ENCODE peak calls at places on chromosomes 2 and 18, in six cellular contexts. L is osteocyte, E is RWPE1, Z is breast epithelium, R is AG09309, B is cardiac muscle cell. J is an unnamed sample.

GRCh38 chr2:104078431-104079157 is 775.3 kb upstream of the POU3F3 start:
- DNase-seq in Z (no peak), B (no peak), E (no peak), L (no peak), R (no peak), J (no peak)

GRCh38 chr2:239693330-239693729 is 292.5 kb upstream of the HDAC4 start:
- DNase-seq in Z (no peak), R (no peak), B (no peak), L (peak; percentile 65), E (no peak), J (no peak)

GRCh38 chr2:83994767-83995166 is 464.3 kb downstream of the SUCLG1 start:
- DNase-seq in R (no peak), L (no peak), Z (no peak), E (no peak), B (no peak), J (no peak)

GRCh38 chr2:42567806-42568429 is 514 bp upstream of the MTA3 start:
- DNase-seq in B (peak; percentile 55), L (no peak), Z (peak; percentile 53), R (no peak), E (no peak), J (peak; percentile 68)

GRCh38 chr2:224401641-224402342 is at the start of gene FAM124B:
- DNase-seq in R (no peak), L (peak; percentile 82), B (no peak), E (no peak), Z (no peak), J (no peak)

GRCh38 chr2:145203931-145204330 is 684.0 kb upstream of the ZEB2 start:
- DNase-seq in L (no peak), R (no peak), B (no peak), Z (no peak), E (no peak), J (no peak)

GRCh38 chr2:15883684-15884083 is 56.7 kb upstream of the MYCN start:
- DNase-seq in L (no peak), Z (no peak), B (no peak), R (no peak), E (no peak), J (no peak)

GRCh38 chr2:234910186-234910679 is 41.6 kb upstream of the SH3BP4 start:
- DNase-seq in L (no peak), R (no peak), B (no peak), E (no peak), Z (no peak), J (no peak)

GRCh38 chr2:178700922-178701342 is 106.3 kb downstream of the TTN start:
- DNase-seq in Z (no peak), R (no peak), E (peak; percentile 29), L (no peak), B (peak; percentile 60), J (peak; percentile 49)

GRCh38 chr2:57782587-57782986 is 264.0 kb upstream of the VRK2 start:
- DNase-seq in L (no peak), B (no peak), E (no peak), R (no peak), Z (no peak), J (no peak)

GRCh38 chr18:44060197-44060596 is 620.5 kb upstream of the SETBP1 start:
- DNase-seq in B (no peak), R (no peak), Z (no peak), E (no peak), L (no peak), J (no peak)

GRCh38 chr2:225598922-225599321 is 199.4 kb downstream of the NYAP2 start:
- DNase-seq in L (no peak), B (no peak), Z (no peak), R (no peak), E (no peak), J (no peak)
- TF ChIP-seq CTCF in L (no peak), B (no peak), Z (no peak), R (no peak), E (no peak), J (no peak)

DNA sequence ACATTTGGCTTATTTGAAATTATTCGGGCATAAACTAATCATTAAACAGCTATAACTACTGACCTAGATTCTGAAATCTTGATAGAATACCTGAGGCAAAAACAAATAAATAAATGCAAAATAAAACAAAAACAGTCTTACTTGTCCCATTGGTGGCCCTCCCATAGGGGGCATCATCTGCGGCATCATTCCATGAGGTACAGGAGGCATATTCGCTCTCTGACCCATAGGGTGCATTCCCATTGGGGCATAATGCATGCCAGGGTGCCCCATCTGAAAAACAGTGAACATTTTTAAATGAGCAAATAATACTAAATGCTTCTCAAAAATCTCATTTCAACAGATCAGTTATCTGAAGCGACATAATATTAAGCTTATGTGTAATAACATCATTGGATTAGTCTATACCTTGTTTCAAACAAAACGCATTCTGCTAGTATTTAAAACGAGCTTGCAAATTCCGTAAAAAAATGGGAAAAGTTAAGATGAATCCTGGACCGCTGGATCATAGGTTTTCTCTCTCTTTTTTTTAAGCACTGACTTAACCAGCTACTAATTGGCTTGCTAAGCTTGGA is 1.3 kb downstream of the PRPF40A start:
- DNase-seq in L (no peak), R (no peak), B (peak; percentile 12), Z (no peak), E (peak; percentile 44), J (no peak)
- TF ChIP-seq CTCF in L (peak; percentile 51), R (peak; percentile 52), B (peak; percentile 55), Z (no peak), E (peak; percentile 71), J (peak; percentile 49)

GRCh38 chr2:171723724-171724683 is 36.7 kb downstream of the DYNC1I2 start:
- DNase-seq in B (peak; percentile 2), L (no peak), R (no peak), Z (no peak), E (no peak), J (no peak)
- TF ChIP-seq CTCF in B (no peak), L (no peak), R (peak; percentile 14), Z (no peak), E (no peak), J (no peak)

DNA sequence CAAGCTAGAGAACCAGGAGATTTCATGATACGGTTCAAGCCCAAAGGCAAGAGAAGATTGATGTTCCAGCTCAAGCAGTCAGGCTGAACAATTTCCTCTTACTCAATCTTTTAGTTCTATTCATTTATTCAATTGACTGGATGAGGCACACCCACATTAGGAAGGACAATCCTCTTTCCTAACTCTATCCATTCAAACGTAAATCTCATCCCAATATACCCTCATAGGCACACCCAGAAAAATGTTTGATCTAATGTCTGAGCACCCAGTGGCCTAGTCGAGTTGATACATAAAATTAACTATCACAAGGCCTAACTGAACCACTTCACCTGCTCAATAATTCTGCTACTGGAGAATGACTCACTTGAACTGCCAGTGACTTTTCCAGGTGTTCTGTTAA is 180.7 kb downstream of the RAD51AP2 start:
- DNase-seq in L (no peak), B (no peak), Z (no peak), E (no peak), R (no peak), J (no peak)
- TF ChIP-seq CTCF in L (no peak), B (no peak), Z (no peak), E (no peak), R (no peak), J (no peak)

DNA sequence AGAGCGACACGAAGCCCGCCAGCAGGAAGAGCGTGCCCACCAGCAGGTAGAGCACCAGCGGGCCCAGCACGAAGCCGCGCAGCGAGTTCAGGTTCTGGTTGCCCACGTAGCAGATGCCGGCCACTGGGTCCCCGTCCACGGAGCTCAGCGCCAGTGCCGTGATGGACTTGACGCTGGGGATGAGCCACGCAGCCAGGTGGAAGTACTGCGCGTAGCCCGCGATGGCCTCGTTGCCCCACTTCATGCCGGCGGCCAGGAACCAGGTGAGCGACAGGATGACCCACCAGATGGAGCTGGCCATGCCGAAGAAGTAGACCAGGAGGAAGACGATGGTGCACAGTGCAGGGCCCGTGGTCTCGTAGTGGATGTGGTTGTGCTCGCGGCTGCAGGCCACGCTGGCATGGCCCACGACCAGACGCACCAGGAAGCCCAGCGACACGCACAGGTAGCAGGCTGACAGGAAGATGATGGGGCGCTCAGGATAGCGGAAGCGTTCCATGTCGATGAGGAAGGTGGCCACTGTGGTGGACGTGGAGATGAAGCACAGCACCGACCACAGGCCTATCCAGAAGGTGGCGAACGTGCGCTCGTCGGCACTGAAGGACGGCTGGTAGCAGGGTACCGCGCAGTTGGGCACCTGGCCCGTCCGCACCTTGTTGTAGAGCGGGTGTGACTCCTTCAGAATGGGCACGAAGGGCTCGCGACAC is 2.1 kb downstream of the FZD5 start:
- DNase-seq in B (peak; percentile 40), Z (no peak), R (no peak), L (no peak), E (peak; percentile 13), J (no peak)
- TF ChIP-seq CTCF in B (peak; percentile 44), Z (no peak), R (peak; percentile 33), L (peak; percentile 55), E (peak; percentile 38), J (peak; percentile 15)

GRCh38 chr18:70491734-70492348 is 203.0 kb downstream of the SOCS6 start:
- DNase-seq in B (peak; percentile 70), Z (no peak), E (peak; percentile 15), R (no peak), L (no peak), J (peak; percentile 52)
- TF ChIP-seq CTCF in B (peak; percentile 89), Z (no peak), E (peak; percentile 91), R (peak; percentile 87), L (peak; percentile 77), J (peak; percentile 89)

GRCh38 chr2:155708052-155708451 is 624.5 kb downstream of the NR4A2 start:
- DNase-seq in E (no peak), L (no peak), R (no peak), B (no peak), Z (no peak), J (no peak)
- TF ChIP-seq CTCF in E (no peak), L (no peak), R (no peak), B (no peak), Z (no peak), J (no peak)

DNA sequence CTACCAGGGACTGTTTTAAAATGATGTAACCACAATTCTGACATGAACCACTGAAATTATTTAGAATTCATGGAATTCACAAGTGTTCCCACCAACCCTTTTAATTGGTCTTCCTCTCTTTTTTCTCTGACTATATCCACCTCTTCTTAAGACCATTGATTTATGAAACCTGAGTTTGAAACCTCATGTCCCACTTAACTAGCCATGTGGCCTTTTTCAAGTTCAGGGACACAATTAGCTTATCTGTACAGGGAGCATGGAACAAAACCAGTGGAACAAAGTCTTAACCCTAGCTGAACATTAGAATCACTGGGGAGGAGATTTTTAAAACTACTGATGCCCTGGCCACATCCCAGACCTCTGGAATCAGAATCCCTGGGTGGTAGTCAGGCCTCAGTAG is 41.6 kb upstream of the TMEM163 start:
- DNase-seq in R (no peak), B (peak; percentile 41), L (no peak), Z (no peak), E (no peak), J (no peak)
- TF ChIP-seq CTCF in R (no peak), B (no peak), L (no peak), Z (no peak), E (no peak), J (no peak)

DNA sequence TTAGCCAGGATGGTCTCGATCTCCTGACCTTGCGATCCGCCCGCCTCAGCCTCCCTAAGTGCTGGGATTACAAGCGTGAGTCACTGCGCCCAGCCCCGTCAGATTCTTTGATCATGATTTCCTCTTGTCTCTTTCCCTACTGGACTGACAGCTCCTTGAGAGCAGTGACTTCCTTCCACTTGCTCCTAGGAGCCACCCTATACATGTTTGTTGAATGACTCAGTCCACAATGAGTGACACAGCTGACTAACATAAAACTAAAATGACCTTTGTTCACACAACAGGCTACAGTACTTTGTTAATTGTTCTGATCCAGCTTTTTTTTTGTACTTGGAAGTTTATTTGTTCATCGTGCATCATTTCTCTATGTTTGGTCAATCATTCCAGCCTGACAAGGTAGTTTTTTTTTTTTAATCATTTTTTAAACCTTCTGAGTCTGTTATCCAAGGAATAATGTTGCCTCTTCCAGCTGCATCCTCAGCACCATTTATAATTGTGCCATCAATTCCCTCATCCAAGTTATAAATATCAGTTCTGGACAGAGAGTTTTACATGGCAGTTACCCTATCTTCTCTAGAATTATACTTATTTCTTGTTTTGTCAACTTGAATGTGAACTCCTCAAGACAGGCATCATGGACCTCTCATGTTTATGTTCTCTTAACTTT is 42.9 kb upstream of the TUBA3E start:
- DNase-seq in Z (no peak), L (no peak), E (peak; percentile 79), B (no peak), R (no peak), J (no peak)
- TF ChIP-seq CTCF in Z (no peak), L (no peak), E (no peak), B (no peak), R (no peak), J (no peak)

J was measured in GM13976.